ENCODE peak calls at places on chromosomes 7 and 10, in eight cellular contexts. L is PC-3, W is RWPE2, H is HFF-Myc, A is GM23338, P is esophagus muscularis mucosa, K is astrocyte, Y is WTC11. Z is an unnamed sample.

GRCh38 chr10:17665742-17666141 is 21.8 kb downstream of the STAM start:
- DNase-seq in Y (no peak), A (no peak), H (peak), K (peak), P (no peak), W (no peak), L (peak), Z (no peak)

GRCh38 chr7:2003931-2004812 is 228.6 kb downstream of the MAD1L1 start:
- DNase-seq in Y (peak), A (no peak), L (no peak), H (no peak), P (no peak), W (peak), K (no peak), Z (peak)

GRCh38 chr7:25820432-25821040 is 331.5 kb upstream of the NFE2L3 start:
- DNase-seq in A (peak), W (no peak), K (no peak), P (no peak), H (no peak), Y (peak), L (peak), Z (peak)

GRCh38 chr7:151689196-151689971 is 169.7 kb upstream of the RHEB start:
- DNase-seq in W (no peak), Y (no peak), P (no peak), H (no peak), L (no peak), K (peak), A (no peak), Z (no peak)

GRCh38 chr7:74587435-74588126 is 69.9 kb upstream of the GTF2I start:
- DNase-seq in H (peak), K (peak), W (peak), A (peak), Y (peak), P (peak), L (peak), Z (peak)

GRCh38 chr10:110368002-110368401 is 63.3 kb upstream of the SMNDC1 start:
- DNase-seq in W (no peak), L (no peak), Y (no peak), P (no peak), A (no peak), K (no peak), H (no peak), Z (no peak)

GRCh38 chr10:14645239-14645960 is 129.3 kb downstream of the FAM107B start:
- DNase-seq in H (no peak), Y (no peak), P (no peak), K (no peak), W (no peak), A (no peak), L (no peak), Z (no peak)

GRCh38 chr7:119271147-119271779 is 1001.7 kb upstream of the KCND2 start:
- DNase-seq in Y (no peak), K (no peak), A (no peak), L (no peak), P (peak), W (no peak), H (no peak), Z (no peak)

GRCh38 chr7:47191876-47192291 is 390.0 kb downstream of the TNS3 start:
- DNase-seq in H (no peak), L (no peak), W (no peak), P (no peak), Y (no peak), A (no peak), K (no peak), Z (no peak)

GRCh38 chr10:28997736-28998135 is 291.1 kb upstream of the LYZL1 start:
- DNase-seq in L (no peak), K (peak), P (no peak), W (no peak), A (no peak), H (no peak), Y (no peak), Z (no peak)

GRCh38 chr7:111803015-111803758 is 240.9 kb upstream of the IMMP2L start:
- DNase-seq in Y (no peak), P (no peak), L (peak), K (peak), A (no peak), H (no peak), W (no peak), Z (no peak)

GRCh38 chr10:128632694-128633093 is 506.5 kb upstream of the MKI67 start:
- DNase-seq in A (no peak), Y (no peak), H (no peak), K (no peak), L (no peak), P (peak), W (no peak), Z (no peak)

GRCh38 chr10:128630787-128631252 is 504.6 kb upstream of the MKI67 start:
- DNase-seq in K (peak), A (no peak), W (no peak), P (peak), Y (no peak), L (no peak), H (no peak), Z (no peak)

GRCh38 chr10:128631801-128632241 is 505.6 kb upstream of the MKI67 start:
- DNase-seq in A (peak), H (no peak), K (no peak), W (no peak), L (no peak), P (peak), Y (no peak), Z (no peak)

GRCh38 chr10:128629111-128630096 is 503.2 kb upstream of the MKI67 start:
- DNase-seq in K (peak), A (no peak), H (no peak), L (peak), P (peak), Y (no peak), W (peak), Z (no peak)

GRCh38 chr10:128633864-128634541 is 507.8 kb upstream of the MKI67 start:
- DNase-seq in W (no peak), H (no peak), K (peak), L (no peak), P (peak), A (peak), Y (no peak), Z (no peak)
- TF ChIP-seq CTCF in W (no peak), H (no peak), K (no peak), L (peak), P (no peak), A (peak), Y (no peak), Z (no peak)

GRCh38 chr7:17062433-17063383 is 180.9 kb upstream of the AGR3 start:
- DNase-seq in H (no peak), A (no peak), P (no peak), W (no peak), L (peak), K (no peak), Y (no peak), Z (no peak)
- TF ChIP-seq CTCF in H (no peak), A (no peak), P (no peak), W (peak), L (peak), K (no peak), Y (no peak), Z (peak)

GRCh38 chr7:75914655-75915415 is at the start of gene POR:
- DNase-seq in A (peak), W (peak), H (peak), K (peak), P (peak), L (peak), Y (peak), Z (peak)
- TF ChIP-seq CTCF in A (peak), W (no peak), H (no peak), K (no peak), P (peak), L (no peak), Y (no peak), Z (no peak)

GRCh38 chr10:89952314-89952713 is 250.9 kb downstream of the KIF20B start:
- DNase-seq in A (no peak), H (no peak), K (no peak), Y (no peak), L (no peak), P (no peak), W (no peak), Z (peak)

GRCh38 chr10:89959433-89960110 is 258.2 kb downstream of the KIF20B start:
- DNase-seq in W (no peak), L (no peak), K (peak), P (no peak), Y (no peak), A (no peak), H (no peak), Z (no peak)

GRCh38 chr10:89954787-89955566 is 253.6 kb downstream of the KIF20B start:
- DNase-seq in Y (no peak), A (peak), P (no peak), W (no peak), L (peak), K (no peak), H (no peak), Z (no peak)
- TF ChIP-seq CTCF in Y (no peak), A (no peak), P (no peak), W (peak), L (peak), K (peak), H (no peak), Z (peak)

Z was measured in glutamatergic neuron.